ENCODE peak calls at places on chromosomes 11 and 22, in four cellular contexts. One of them, this sample, is unnamed.

GRCh38 chr11:77791301-77791700 is 29.2 kb downstream of the RSF1 start:
- DNase-seq in GM12878: no peak
- DNase-seq in K562: no peak
- DNase-seq in WTC11: no peak
- DNase-seq in this sample: no peak

GRCh38 chr11:65903068-65903481 is 2.9 kb upstream of the FOSL1 start:
- DNase-seq in GM12878: no peak
- DNase-seq in WTC11: no peak
- DNase-seq in K562: peak
- DNase-seq in this sample: peak

GRCh38 chr22:22358136-22358535 is 113.5 kb downstream of the VPREB1 start:
- DNase-seq in K562: no peak
- DNase-seq in GM12878: no peak
- DNase-seq in WTC11: no peak
- DNase-seq in this sample: no peak

GRCh38 chr22:23074451-23074850 is 4.1 kb downstream of the GNAZ start:
- DNase-seq in WTC11: no peak
- DNase-seq in K562: no peak
- DNase-seq in GM12878: no peak
- DNase-seq in this sample: no peak

GRCh38 chr22:31610611-31611010 is 51.4 kb downstream of the PISD start:
- DNase-seq in K562: no peak
- DNase-seq in GM12878: no peak
- DNase-seq in WTC11: no peak
- DNase-seq in this sample: no peak

GRCh38 chr11:1913271-1914060 is 6.0 kb upstream of the TNNT3 start:
- DNase-seq in WTC11: no peak
- DNase-seq in K562: no peak
- DNase-seq in GM12878: no peak
- DNase-seq in this sample: no peak

GRCh38 chr11:124834526-124835190 is 30.6 kb upstream of the ROBO3 start:
- DNase-seq in K562: no peak
- DNase-seq in WTC11: no peak
- DNase-seq in GM12878: no peak
- DNase-seq in this sample: no peak

GRCh38 chr11:12179019-12179418 is 68.6 kb downstream of the MICAL2 start:
- DNase-seq in K562: no peak
- DNase-seq in GM12878: no peak
- DNase-seq in WTC11: no peak
- DNase-seq in this sample: no peak

GRCh38 chr11:30424336-30424735 is 101.4 kb downstream of the ARL14EP start:
- DNase-seq in WTC11: no peak
- DNase-seq in K562: no peak
- DNase-seq in GM12878: no peak
- DNase-seq in this sample: no peak
- TF ChIP-seq ETV6 in WTC11: no peak
- TF ChIP-seq ETV6 in K562: no peak
- TF ChIP-seq ETV6 in GM12878: no peak
- TF ChIP-seq ETV6 in this sample: no peak

GRCh38 chr11:4085575-4085974 is 9.0 kb upstream of the RRM1 start:
- DNase-seq in WTC11: no peak
- DNase-seq in K562: no peak
- DNase-seq in GM12878: no peak
- DNase-seq in this sample: no peak

GRCh38 chr11:4083198-4083597 is 11.4 kb upstream of the RRM1 start:
- DNase-seq in K562: no peak
- DNase-seq in GM12878: no peak
- DNase-seq in WTC11: no peak
- DNase-seq in this sample: no peak

GRCh38 chr11:4086584-4087353 is 7.8 kb upstream of the RRM1 start:
- DNase-seq in GM12878: no peak
- DNase-seq in WTC11: no peak
- DNase-seq in K562: no peak
- DNase-seq in this sample: no peak

GRCh38 chr11:4087551-4087950 is 7.0 kb upstream of the RRM1 start:
- DNase-seq in WTC11: no peak
- DNase-seq in K562: no peak
- DNase-seq in GM12878: no peak
- DNase-seq in this sample: no peak

DNA sequence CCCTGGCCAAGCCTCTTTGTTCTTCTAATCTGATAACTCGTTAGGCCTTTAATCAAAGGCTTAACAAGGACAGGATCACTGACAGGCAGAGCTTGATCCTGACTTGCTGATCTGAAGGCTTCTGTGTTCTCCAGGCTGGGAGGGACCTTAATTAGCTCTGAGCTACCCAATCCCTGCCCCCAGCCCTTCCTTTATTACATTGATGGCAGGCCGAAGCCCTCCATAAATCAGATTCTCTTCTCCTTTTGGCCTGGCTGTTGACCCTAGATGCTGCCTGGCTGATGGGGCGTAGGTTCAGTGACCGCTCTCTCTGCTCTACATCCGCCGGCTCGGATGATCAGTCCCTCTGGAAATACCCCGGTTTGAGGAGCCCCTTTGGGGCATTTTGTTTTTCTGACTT is 10.2 kb upstream of the RRM1 start:
- DNase-seq in WTC11: no peak
- DNase-seq in GM12878: no peak
- DNase-seq in K562: no peak
- DNase-seq in this sample: no peak
- TF ChIP-seq ETV6 in WTC11: no peak
- TF ChIP-seq ETV6 in GM12878: no peak
- TF ChIP-seq ETV6 in K562: no peak
- TF ChIP-seq ETV6 in this sample: no peak

GRCh38 chr22:29219881-29220670 is 14.4 kb downstream of the EMID1 start:
- DNase-seq in WTC11: peak
- DNase-seq in GM12878: no peak
- DNase-seq in K562: no peak
- DNase-seq in this sample: peak
- TF ChIP-seq ETV6 in WTC11: no peak
- TF ChIP-seq ETV6 in GM12878: no peak
- TF ChIP-seq ETV6 in K562: no peak
- TF ChIP-seq ETV6 in this sample: no peak

DNA sequence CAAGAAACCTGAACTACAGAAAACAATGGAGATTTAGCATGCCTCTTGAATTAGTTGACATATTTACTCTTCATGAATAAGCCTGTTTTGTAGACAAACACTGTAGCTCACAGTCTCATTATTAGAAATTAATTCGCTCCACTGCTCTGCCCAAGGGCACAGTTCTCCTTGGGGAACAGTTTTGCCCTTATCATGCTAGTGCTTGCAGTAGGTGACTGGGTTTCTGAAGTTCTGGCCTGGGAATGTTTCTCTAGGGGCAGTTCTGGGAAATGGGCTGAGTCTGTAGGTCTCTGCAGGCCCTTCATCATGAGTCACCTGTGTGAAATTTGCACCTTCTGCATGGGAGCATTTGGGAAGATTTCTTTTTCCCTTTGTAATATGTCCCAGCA is 217.3 kb upstream of the PLET1 start:
- DNase-seq in WTC11: no peak
- DNase-seq in GM12878: no peak
- DNase-seq in K562: no peak
- DNase-seq in this sample: no peak
- TF ChIP-seq ETV6 in WTC11: no peak
- TF ChIP-seq ETV6 in GM12878: no peak
- TF ChIP-seq ETV6 in K562: no peak
- TF ChIP-seq ETV6 in this sample: no peak

GRCh38 chr22:49624421-49625177 is 203.1 kb downstream of the BRD1 start:
- DNase-seq in K562: no peak
- DNase-seq in GM12878: no peak
- DNase-seq in WTC11: no peak
- DNase-seq in this sample: no peak
- TF ChIP-seq ETV6 in K562: no peak
- TF ChIP-seq ETV6 in GM12878: no peak
- TF ChIP-seq ETV6 in WTC11: no peak
- TF ChIP-seq ETV6 in this sample: no peak